ENCODE peak calls at places on chromosomes 13 and 19, in four cellular contexts. One of them, this sample, is unnamed.

GRCh38 chr19:46963093-46963734 is 56.4 kb upstream of the NPAS1 start:
- DNase-seq in dorsolateral prefrontal cortex: no peak
- DNase-seq in WERI-Rb-1: no peak
- DNase-seq in keratinocyte: no peak
- DNase-seq in this sample: no peak

GRCh38 chr19:575527-576506 is 3.4 kb downstream of the BSG start:
- DNase-seq in dorsolateral prefrontal cortex: no peak
- DNase-seq in WERI-Rb-1: no peak
- DNase-seq in keratinocyte: peak; percentile 70
- DNase-seq in this sample: no peak

GRCh38 chr19:20660473-20660872 is 898 bp downstream of the ZNF626 start:
- DNase-seq in dorsolateral prefrontal cortex: no peak
- DNase-seq in WERI-Rb-1: no peak
- DNase-seq in keratinocyte: no peak
- DNase-seq in this sample: no peak

GRCh38 chr19:21848706-21849105 is 12.7 kb upstream of the ZNF43 start:
- DNase-seq in dorsolateral prefrontal cortex: no peak
- DNase-seq in WERI-Rb-1: no peak
- DNase-seq in keratinocyte: peak; percentile 74
- DNase-seq in this sample: no peak

GRCh38 chr13:81639984-81640582 is 1299.2 kb upstream of the SPRY2 start:
- DNase-seq in dorsolateral prefrontal cortex: no peak
- DNase-seq in WERI-Rb-1: peak; percentile 9
- DNase-seq in keratinocyte: no peak
- DNase-seq in this sample: peak; percentile 15

GRCh38 chr19:54477650-54478049 is 4.6 kb upstream of the CDC42EP5 start:
- DNase-seq in dorsolateral prefrontal cortex: no peak
- DNase-seq in WERI-Rb-1: no peak
- DNase-seq in keratinocyte: no peak
- DNase-seq in this sample: no peak

GRCh38 chr19:5170329-5170745 is 170.3 kb downstream of the PTPRS start:
- DNase-seq in dorsolateral prefrontal cortex: no peak
- DNase-seq in WERI-Rb-1: peak; percentile 45
- DNase-seq in keratinocyte: no peak
- DNase-seq in this sample: no peak

GRCh38 chr19:17797397-17798201 is 2.7 kb downstream of the B3GNT3 start:
- DNase-seq in dorsolateral prefrontal cortex: no peak
- DNase-seq in WERI-Rb-1: no peak
- DNase-seq in keratinocyte: peak; percentile 80
- DNase-seq in this sample: no peak

GRCh38 chr19:43519436-43520088 is 7.4 kb downstream of the ETHE1 start:
- DNase-seq in dorsolateral prefrontal cortex: peak; percentile 86
- DNase-seq in WERI-Rb-1: peak; percentile 79
- DNase-seq in keratinocyte: peak; percentile 98
- DNase-seq in this sample: peak; percentile 72

GRCh38 chr13:25037057-25037813 is 58.7 kb upstream of the PABPC3 start:
- DNase-seq in dorsolateral prefrontal cortex: peak; percentile 64
- DNase-seq in WERI-Rb-1: peak; percentile 80
- DNase-seq in keratinocyte: no peak
- DNase-seq in this sample: peak; percentile 45

GRCh38 chr19:16637535-16637934 is 9.5 kb upstream of the MED26 start:
- DNase-seq in dorsolateral prefrontal cortex: no peak
- DNase-seq in WERI-Rb-1: no peak
- DNase-seq in keratinocyte: no peak
- DNase-seq in this sample: no peak

GRCh38 chr19:19209372-19209771 is 2.4 kb upstream of the NCAN start:
- DNase-seq in dorsolateral prefrontal cortex: no peak
- DNase-seq in WERI-Rb-1: no peak
- DNase-seq in keratinocyte: no peak
- DNase-seq in this sample: no peak

GRCh38 chr13:29846475-29847256 is 3.8 kb downstream of the UBL3 start:
- DNase-seq in dorsolateral prefrontal cortex: no peak
- DNase-seq in WERI-Rb-1: no peak
- DNase-seq in keratinocyte: no peak
- DNase-seq in this sample: no peak

GRCh38 chr13:26390203-26390602 is 136.3 kb downstream of the CDK8 start:
- DNase-seq in dorsolateral prefrontal cortex: no peak
- DNase-seq in WERI-Rb-1: no peak
- DNase-seq in keratinocyte: no peak
- DNase-seq in this sample: no peak

GRCh38 chr13:31638577-31638976 is 100.7 kb upstream of the RXFP2 start:
- DNase-seq in dorsolateral prefrontal cortex: no peak
- DNase-seq in WERI-Rb-1: no peak
- DNase-seq in keratinocyte: no peak
- DNase-seq in this sample: no peak

GRCh38 chr19:6423499-6424189 is 967 bp downstream of the KHSRP start:
- DNase-seq in dorsolateral prefrontal cortex: no peak
- DNase-seq in WERI-Rb-1: peak; percentile 50
- DNase-seq in keratinocyte: no peak
- DNase-seq in this sample: peak; percentile 55

GRCh38 chr19:30449673-30450072 is 77.5 kb downstream of the ZNF536 start:
- DNase-seq in dorsolateral prefrontal cortex: no peak
- DNase-seq in WERI-Rb-1: no peak
- DNase-seq in keratinocyte: no peak
- DNase-seq in this sample: no peak

DNA sequence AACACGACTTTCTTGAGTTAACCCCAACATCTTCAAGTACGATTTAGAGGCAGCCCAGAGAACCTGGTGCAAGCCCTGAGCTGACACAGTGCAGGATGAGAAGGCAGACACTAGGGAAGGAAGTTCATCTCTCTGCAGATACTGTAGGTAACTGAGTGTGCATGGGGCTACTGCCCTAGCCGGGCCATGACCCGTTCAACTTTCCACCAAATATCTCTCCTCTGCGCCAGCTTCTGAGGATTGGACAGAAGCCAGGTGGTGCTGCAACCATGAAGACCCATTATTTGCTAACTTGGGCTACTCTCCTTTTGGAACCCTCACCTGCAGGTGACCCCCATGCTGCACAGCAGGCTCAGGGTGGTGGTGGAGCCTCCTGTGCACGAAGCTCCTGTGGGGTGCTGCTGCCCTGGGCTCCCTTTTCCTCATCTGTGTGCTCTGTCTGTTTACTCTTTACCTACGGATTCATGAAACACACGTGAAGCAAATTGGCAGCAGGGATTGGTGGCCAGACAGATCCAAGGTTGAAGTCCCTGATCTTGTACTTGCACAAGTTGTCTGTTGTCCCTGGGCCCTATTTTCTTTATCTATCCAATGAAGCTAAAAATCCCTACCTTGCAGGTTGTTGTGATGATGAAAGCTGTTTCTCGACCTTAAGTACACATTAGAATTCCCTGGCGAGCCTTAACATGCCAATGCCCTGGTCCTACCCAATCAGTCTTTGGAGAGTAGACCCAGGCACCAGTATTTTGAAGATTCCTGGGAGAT is 227.8 kb downstream of the LACC1 start:
- DNase-seq in dorsolateral prefrontal cortex: no peak
- DNase-seq in WERI-Rb-1: no peak
- DNase-seq in keratinocyte: no peak
- DNase-seq in this sample: no peak
- H3K27ac ChIP-seq in dorsolateral prefrontal cortex: no peak overlapping the region
- H3K27ac ChIP-seq in WERI-Rb-1: no peak overlapping the region
- H3K27ac ChIP-seq in keratinocyte: no peak overlapping the region
- H3K27ac ChIP-seq in this sample: no peak overlapping the region

DNA sequence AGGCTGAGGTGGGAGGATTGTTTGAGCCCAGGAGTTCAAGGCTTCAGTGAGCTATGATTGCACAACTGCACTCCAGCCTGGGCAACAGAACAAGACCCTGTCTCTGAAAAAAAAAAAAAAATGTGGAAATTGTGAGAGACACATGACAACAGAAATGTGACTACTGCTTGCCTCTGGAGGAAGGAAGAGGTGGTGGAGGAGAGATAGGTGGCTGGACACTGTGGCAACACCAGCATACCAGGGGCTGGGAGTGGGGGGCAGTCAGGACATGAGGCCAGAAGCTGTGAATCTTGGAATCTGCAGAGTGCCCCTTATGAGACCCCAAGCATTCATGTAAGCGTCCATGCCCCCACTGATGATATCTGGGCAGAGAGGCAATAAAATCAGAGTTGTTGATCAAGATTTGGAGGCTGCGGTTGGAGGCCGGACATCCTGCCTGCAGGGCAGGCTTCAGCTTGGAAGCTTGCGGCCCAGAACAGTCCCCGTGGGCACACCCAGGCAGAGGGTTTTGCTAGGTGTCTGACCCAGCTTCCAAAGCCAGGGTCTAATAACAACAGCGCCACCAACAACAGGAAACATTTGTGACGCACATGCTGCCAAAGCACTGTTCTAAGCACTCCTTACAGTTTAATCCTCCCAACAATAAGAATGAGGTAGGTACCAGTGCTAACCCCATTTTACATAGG is 16.9 kb downstream of the FAM187B start:
- DNase-seq in dorsolateral prefrontal cortex: no peak
- DNase-seq in WERI-Rb-1: no peak
- DNase-seq in keratinocyte: no peak
- DNase-seq in this sample: peak; percentile 56
- TF ChIP-seq CTCF in dorsolateral prefrontal cortex: no peak
- TF ChIP-seq CTCF in WERI-Rb-1: no peak
- TF ChIP-seq CTCF in keratinocyte: no peak
- TF ChIP-seq CTCF in this sample: peak; percentile 3

GRCh38 chr13:94959616-94960015 is 247.3 kb upstream of the SOX21 start:
- DNase-seq in dorsolateral prefrontal cortex: peak; percentile 35
- DNase-seq in WERI-Rb-1: no peak
- DNase-seq in keratinocyte: no peak
- DNase-seq in this sample: no peak
- H3K4me3 ChIP-seq in dorsolateral prefrontal cortex: no peak overlapping the region
- H3K4me3 ChIP-seq in WERI-Rb-1: no peak overlapping the region
- H3K4me3 ChIP-seq in keratinocyte: no peak overlapping the region
- H3K4me3 ChIP-seq in this sample: no peak overlapping the region

GRCh38 chr13:98565726-98566577 is 11.0 kb downstream of the STK24 start:
- DNase-seq in dorsolateral prefrontal cortex: no peak
- DNase-seq in WERI-Rb-1: peak; percentile 9
- DNase-seq in keratinocyte: no peak
- DNase-seq in this sample: no peak

GRCh38 chr13:98567140-98567539 is 9.8 kb downstream of the STK24 start:
- DNase-seq in dorsolateral prefrontal cortex: no peak
- DNase-seq in WERI-Rb-1: no peak
- DNase-seq in keratinocyte: no peak
- DNase-seq in this sample: no peak

GRCh38 chr13:98563071-98563470 is 13.8 kb downstream of the STK24 start:
- DNase-seq in dorsolateral prefrontal cortex: no peak
- DNase-seq in WERI-Rb-1: no peak
- DNase-seq in keratinocyte: no peak
- DNase-seq in this sample: peak; percentile 75

GRCh38 chr13:98564204-98564603 is 12.7 kb downstream of the STK24 start:
- DNase-seq in dorsolateral prefrontal cortex: no peak
- DNase-seq in WERI-Rb-1: peak; percentile 15
- DNase-seq in keratinocyte: no peak
- DNase-seq in this sample: no peak
- H3K27ac ChIP-seq in dorsolateral prefrontal cortex: no peak overlapping the region
- H3K27ac ChIP-seq in WERI-Rb-1: no peak overlapping the region
- H3K27ac ChIP-seq in keratinocyte: no peak overlapping the region
- H3K27ac ChIP-seq in this sample: no peak overlapping the region

GRCh38 chr13:40585911-40586471 is 80.5 kb downstream of the FOXO1 start:
- DNase-seq in dorsolateral prefrontal cortex: no peak
- DNase-seq in WERI-Rb-1: no peak
- DNase-seq in keratinocyte: no peak
- DNase-seq in this sample: no peak
- TF ChIP-seq CTCF in dorsolateral prefrontal cortex: no peak
- TF ChIP-seq CTCF in WERI-Rb-1: no peak
- TF ChIP-seq CTCF in keratinocyte: no peak
- TF ChIP-seq CTCF in this sample: no peak

This sample was measured in MM.1S.